ENCODE peak calls at places on chromosome 11, in six cellular contexts. W is NCI-H460; N is NCI-H187; Q is EH; T is WTC11; U is activated gamma-delta T cell treated with anti-CD3 and anti-CD28 coated beads, Interleukin-2, amount 50 U/mL, for 16 hours. O is an unnamed sample.

GRCh38 chr11:3202759-3203158 is 15.9 kb downstream of the MRGPRG start:
- DNase-seq in W (no peak), N (no peak), Q (no peak), T (no peak), U (no peak), O (no peak)

GRCh38 chr11:66420671-66421476 is at the start of gene NPAS4:
- DNase-seq in W (no peak), N (no peak), Q (no peak), T (peak), U (no peak), O (no peak)

GRCh38 chr11:48064306-48064705 is 83.9 kb downstream of the PTPRJ start:
- DNase-seq in W (no peak), N (no peak), Q (peak), T (no peak), U (no peak), O (no peak)

GRCh38 chr11:112453601-112454577 is 193.2 kb upstream of the PLET1 start:
- DNase-seq in W (peak), N (peak), Q (peak), T (peak), U (no peak), O (no peak)

GRCh38 chr11:44525473-44526252 is 39.8 kb upstream of the CD82 start:
- DNase-seq in W (no peak), N (no peak), Q (no peak), T (no peak), U (no peak), O (no peak)

GRCh38 chr11:96149743-96150555 is 193.0 kb downstream of the MAML2 start:
- DNase-seq in W (no peak), N (no peak), Q (peak), T (no peak), U (no peak), O (no peak)

GRCh38 chr11:77779935-77780334 is 40.6 kb downstream of the RSF1 start:
- DNase-seq in W (peak), N (no peak), Q (peak), T (no peak), U (no peak), O (no peak)

GRCh38 chr11:128530119-128531091 is 57.0 kb downstream of the ETS1 start:
- DNase-seq in W (no peak), N (no peak), Q (peak), T (no peak), U (no peak), O (no peak)

GRCh38 chr11:107695446-107695845 is 16.4 kb downstream of the SLN start:
- DNase-seq in W (no peak), N (no peak), Q (peak), T (no peak), U (no peak), O (no peak)

GRCh38 chr11:60867871-60868681 is 734 bp downstream of the ZP1 start:
- DNase-seq in W (no peak), N (no peak), Q (no peak), T (no peak), U (no peak), O (no peak)

GRCh38 chr11:45530111-45530510 is 135.3 kb downstream of the CHST1 start:
- DNase-seq in W (no peak), N (no peak), Q (no peak), T (no peak), U (no peak), O (no peak)

GRCh38 chr11:69496631-69497220 is 15.3 kb downstream of the LINC01488 start:
- DNase-seq in W (no peak), N (no peak), Q (no peak), T (no peak), U (no peak), O (no peak)

O was measured in GM06990.